ENCODE peak calls at places on chromosomes 13 and 19, in four cellular contexts. F is activated T-helper 9 cell treated with anti-CD3 and anti-CD28 coated beads, Interleukin-2, amount 50 U/mL, for 16 hours; Z is H4; H is T-helper 17 cell. B is an unnamed sample.

GRCh38 chr19:45917421-45918091 is 3.0 kb upstream of the NANOS2 start:
- DNase-seq in Z (no peak), F (no peak), H (no peak), B (no peak)

GRCh38 chr19:38617764-38618589 is at the start of gene MAP4K1:
- DNase-seq in F (peak; percentile 45), Z (no peak), H (peak; percentile 45), B (no peak)

GRCh38 chr13:46317120-46317519 is 69.9 kb downstream of the RUBCNL start:
- DNase-seq in Z (no peak), H (no peak), F (no peak), B (peak; percentile 6)

GRCh38 chr13:31697290-31697689 is 42.0 kb upstream of the RXFP2 start:
- DNase-seq in Z (no peak), H (no peak), F (no peak), B (no peak)

GRCh38 chr13:60611523-60611922 is 214.5 kb downstream of the TDRD3 start:
- DNase-seq in H (no peak), F (no peak), Z (no peak), B (no peak)

GRCh38 chr13:75173457-75174356 is 308.3 kb downstream of the TBC1D4 start:
- DNase-seq in H (no peak), Z (no peak), F (no peak), B (no peak)

GRCh38 chr13:86282450-86282849 is 483.2 kb upstream of the SLITRK6 start:
- DNase-seq in Z (peak; percentile 56), H (no peak), F (no peak), B (no peak)

GRCh38 chr13:67299731-67300130 is 69.6 kb upstream of the PCDH9 start:
- DNase-seq in H (no peak), Z (no peak), F (no peak), B (no peak)

GRCh38 chr13:33548065-33548464 is 262.5 kb upstream of the STARD13 start:
- DNase-seq in H (no peak), Z (no peak), F (no peak), B (no peak)

GRCh38 chr13:73411067-73411809 is 352.4 kb downstream of the KLF5 start:
- DNase-seq in Z (peak; percentile 11), H (no peak), F (no peak), B (peak; percentile 14)

GRCh38 chr13:106612688-106613087 is 44.8 kb upstream of the ARGLU1 start:
- DNase-seq in Z (no peak), H (no peak), F (no peak), B (no peak)

GRCh38 chr13:33401238-33401637 is 115.7 kb upstream of the STARD13 start:
- DNase-seq in Z (no peak), H (no peak), F (no peak), B (no peak)

GRCh38 chr13:75368167-75368566 is 113.8 kb downstream of the TBC1D4 start:
- DNase-seq in Z (no peak), F (no peak), H (no peak), B (peak; percentile 70)

GRCh38 chr13:26463848-26464247 is 93.6 kb upstream of the WASF3 start:
- DNase-seq in Z (no peak), H (no peak), F (no peak), B (no peak)

GRCh38 chr19:29680447-29680846 is 15.2 kb downstream of the PLEKHF1 start:
- DNase-seq in F (peak; percentile 72), Z (no peak), H (peak; percentile 75), B (no peak)

GRCh38 chr13:113952151-113952982 is 21.5 kb downstream of the C13orf46 start:
- DNase-seq in H (no peak), Z (no peak), F (no peak), B (no peak)